ENCODE peak calls at places on chromosomes 2 and 18, in seven cellular contexts. L, J, V, Q, G, K and H are unnamed samples.

GRCh38 chr2:134278546-134278945 is 24.7 kb downstream of the MGAT5 start:
- DNase-seq in K (no peak), Q (no peak), L (no peak), J (no peak), V (no peak), G (no peak), H (no peak)

GRCh38 chr2:237669628-237670351 is 42.4 kb downstream of the LRRFIP1 start:
- DNase-seq in G (no peak), J (peak), L (peak), K (peak), Q (peak), V (no peak), H (peak)

GRCh38 chr18:76390452-76391035 is 104.5 kb downstream of the ZNF516 start:
- DNase-seq in Q (no peak), K (no peak), V (no peak), G (peak), L (no peak), J (no peak), H (no peak)

GRCh38 chr18:38459595-38459994 is 894.0 kb upstream of the CELF4 start:
- DNase-seq in V (no peak), K (no peak), L (no peak), Q (no peak), G (no peak), J (no peak), H (no peak)

GRCh38 chr2:159807183-159808037 is 9.4 kb upstream of the CD302 start:
- DNase-seq in J (no peak), Q (peak), V (no peak), L (no peak), G (no peak), K (no peak), H (peak)

GRCh38 chr18:56036673-56037072 is 448.7 kb upstream of the TCF4 start:
- DNase-seq in Q (no peak), L (no peak), J (no peak), V (no peak), K (no peak), G (no peak), H (no peak)

GRCh38 chr2:172467382-172467781 is 40.0 kb downstream of the ITGA6 start:
- DNase-seq in J (no peak), Q (no peak), G (no peak), V (no peak), K (no peak), L (no peak), H (no peak)

GRCh38 chr2:20424300-20425290 is 22.3 kb upstream of the RHOB start:
- DNase-seq in J (peak), G (peak), V (no peak), K (no peak), Q (peak), L (no peak), H (no peak)

GRCh38 chr2:112795720-112796119 is 11.4 kb upstream of the IL1A start:
- DNase-seq in L (no peak), V (no peak), Q (no peak), G (no peak), K (no peak), J (no peak), H (peak)

GRCh38 chr2:14047491-14047890 is 585.0 kb upstream of the LRATD1 start:
- DNase-seq in Q (no peak), G (no peak), K (no peak), J (no peak), V (no peak), L (no peak), H (no peak)

GRCh38 chr2:122980672-122981071 is 1044.4 kb upstream of the CNTNAP5 start:
- DNase-seq in Q (no peak), G (no peak), K (no peak), J (peak), L (no peak), V (no peak), H (no peak)

GRCh38 chr2:68755071-68755470 is 20.5 kb downstream of the ARHGAP25 start:
- DNase-seq in L (no peak), Q (no peak), J (no peak), V (no peak), K (no peak), G (no peak), H (no peak)

GRCh38 chr18:354456-354855 is 86.6 kb upstream of the THOC1 start:
- DNase-seq in K (no peak), G (no peak), J (no peak), V (no peak), Q (no peak), L (no peak), H (no peak)

GRCh38 chr2:16707014-16707413 is 41.4 kb upstream of the CYRIA start:
- DNase-seq in J (no peak), G (no peak), Q (no peak), L (no peak), K (no peak), V (no peak), H (no peak)

GRCh38 chr2:109402180-109402579 is 211.6 kb downstream of the SEPTIN10 start:
- DNase-seq in L (no peak), G (no peak), V (no peak), K (no peak), J (no peak), Q (no peak), H (no peak)

GRCh38 chr2:19178175-19178574 is 180.2 kb downstream of the OSR1 start:
- DNase-seq in G (no peak), L (no peak), K (no peak), Q (peak), V (no peak), J (no peak), H (no peak)

GRCh38 chr2:180240774-180241173 is 233.7 kb upstream of the CWC22 start:
- DNase-seq in V (no peak), J (no peak), G (no peak), K (no peak), L (no peak), Q (peak), H (peak)

GRCh38 chr2:59462418-59463197 is 1090.8 kb downstream of the BCL11A start:
- DNase-seq in V (no peak), K (no peak), L (no peak), G (no peak), Q (no peak), J (no peak), H (no peak)

GRCh38 chr2:65276604-65277003 is 49.0 kb downstream of the ACTR2 start:
- DNase-seq in G (no peak), Q (no peak), K (no peak), J (no peak), V (no peak), L (no peak), H (no peak)

GRCh38 chr2:27007416-27008374 is 25.1 kb upstream of the TMEM214 start:
- DNase-seq in V (no peak), J (no peak), Q (no peak), L (no peak), G (no peak), K (no peak), H (no peak)

GRCh38 chr2:173354073-173354600 is 535 bp upstream of the CDCA7 start:
- DNase-seq in K (no peak), G (no peak), L (no peak), V (no peak), J (no peak), Q (no peak), H (no peak)

GRCh38 chr2:15142069-15142689 is 419.0 kb downstream of the NBAS start:
- DNase-seq in J (no peak), Q (no peak), V (peak), L (no peak), K (no peak), G (no peak), H (no peak)

GRCh38 chr2:18518116-18519111 is 42.0 kb downstream of the RDH14 start:
- DNase-seq in Q (peak), K (no peak), V (no peak), J (no peak), L (no peak), G (no peak), H (no peak)

GRCh38 chr18:28204154-28204553 is 27.2 kb upstream of the CDH2 start:
- DNase-seq in K (peak), J (no peak), G (no peak), V (no peak), Q (peak), L (peak), H (no peak)

GRCh38 chr2:240327566-240327965 is 107.9 kb upstream of the GPC1 start:
- DNase-seq in K (no peak), J (no peak), Q (no peak), L (no peak), G (no peak), V (no peak), H (no peak)

GRCh38 chr2:119879502-119879901 is 119.8 kb downstream of the PTPN4 start:
- DNase-seq in G (no peak), K (no peak), J (no peak), L (no peak), V (no peak), Q (no peak), H (no peak)

GRCh38 chr18:77650799-77651385 is 401.2 kb downstream of the GALR1 start:
- DNase-seq in K (no peak), L (no peak), Q (no peak), G (peak), J (peak), V (no peak), H (peak)

GRCh38 chr2:76978064-76978463 is 544.1 kb downstream of the LRRTM4 start:
- DNase-seq in V (no peak), K (no peak), L (no peak), J (no peak), Q (no peak), G (no peak), H (peak)

GRCh38 chr2:242031481-242032019 is 162.0 kb downstream of the RTP5 start:
- DNase-seq in V (peak), L (peak), G (no peak), K (peak), J (no peak), Q (peak), H (no peak)

GRCh38 chr2:225337183-225337582 is 62.3 kb upstream of the NYAP2 start:
- DNase-seq in J (no peak), L (peak), G (no peak), K (peak), V (no peak), Q (peak), H (no peak)

GRCh38 chr2:71276311-71277158 is 49.6 kb upstream of the PAIP2B start:
- DNase-seq in K (no peak), L (peak), V (peak), G (peak), J (peak), Q (no peak), H (peak)